ENCODE peak calls at places on chromosomes 16 and 17, in ten cellular contexts. Z, X, K, M, I, G, H, W, B and F are unnamed samples.
A peak's percentile ranks its signal among the peaks of the same experiment; 100 is the strongest.

GRCh38 chr16:51180719-51181494 is 29.8 kb upstream of the SALL1 start:
- DNase-seq in Z (no peak), X (no peak), K (no peak), M (no peak), I (no peak), G (no peak), H (no peak), W (no peak), B (no peak), F (no peak)

GRCh38 chr16:74984194-74984669 is 691 bp downstream of the WDR59 start:
- DNase-seq in Z (no peak), X (no peak), K (no peak), M (peak; percentile 16), I (no peak), G (no peak), H (no peak), W (no peak), B (no peak), F (no peak)

GRCh38 chr16:82439678-82440293 is 187.0 kb upstream of the CDH13 start:
- DNase-seq in Z (no peak), X (no peak), K (no peak), M (no peak), I (no peak), G (no peak), H (peak; percentile 72), W (peak; percentile 54), B (no peak), F (no peak)

GRCh38 chr17:58606934-58607333 is 84.9 kb downstream of the TEX14 start:
- DNase-seq in Z (no peak), X (no peak), K (no peak), M (no peak), I (no peak), G (no peak), H (no peak), W (no peak), B (no peak), F (no peak)

GRCh38 chr17:321386-321941 is 31.1 kb downstream of the RPH3AL start:
- DNase-seq in Z (no peak), X (no peak), K (no peak), M (no peak), I (no peak), G (no peak), H (no peak), W (no peak), B (no peak), F (no peak)

GRCh38 chr17:72176516-72176851 is 55.7 kb downstream of the SOX9 start:
- DNase-seq in Z (no peak), X (no peak), K (no peak), M (no peak), I (no peak), G (no peak), H (no peak), W (no peak), B (no peak), F (no peak)

GRCh38 chr16:75567911-75568310 is 1.7 kb downstream of the GABARAPL2 start:
- DNase-seq in Z (no peak), X (no peak), K (no peak), M (no peak), I (no peak), G (no peak), H (no peak), W (no peak), B (no peak), F (no peak)

GRCh38 chr16:22375117-22375962 is 921 bp upstream of the CDR2 start:
- DNase-seq in Z (no peak), X (no peak), K (no peak), M (no peak), I (no peak), G (no peak), H (peak; percentile 41), W (peak; percentile 32), B (no peak), F (no peak)

DNA sequence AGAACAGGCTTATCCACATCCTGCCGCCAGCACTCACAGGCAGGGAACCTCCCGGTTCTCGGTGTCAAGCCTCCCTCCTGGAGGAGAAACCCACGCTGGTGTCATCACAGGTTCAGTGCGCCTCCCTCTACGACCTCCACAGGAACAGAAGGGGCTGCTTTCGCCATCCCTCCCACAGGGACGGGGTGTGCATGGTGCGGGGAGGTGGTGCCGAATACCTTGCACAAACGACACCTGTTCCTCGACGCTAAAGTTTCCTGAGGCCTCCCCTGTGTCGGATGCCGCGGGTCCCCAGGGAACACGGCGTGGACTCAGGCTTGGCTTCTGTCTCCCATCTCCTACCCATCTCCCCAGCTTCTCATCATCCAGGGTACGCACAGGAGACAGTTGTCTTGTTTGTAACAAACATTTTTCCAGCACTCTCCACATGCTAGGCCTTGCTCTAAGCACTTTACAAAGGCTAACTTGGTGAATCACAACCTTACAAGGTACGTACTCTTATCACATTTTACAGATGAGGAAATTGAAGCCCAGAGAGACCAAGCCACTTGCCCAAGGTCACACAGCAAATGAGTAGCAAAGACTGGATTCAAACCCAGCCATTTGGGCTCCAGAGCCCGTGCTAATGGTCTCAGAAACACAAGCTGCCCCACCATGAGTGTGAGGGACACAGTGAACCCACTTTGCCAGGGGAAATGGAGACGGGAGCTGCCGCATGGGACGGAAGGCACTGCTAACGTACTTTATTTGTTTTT is 271.6 kb downstream of the C16orf95 start:
- DNase-seq in Z (no peak), X (no peak), K (no peak), M (no peak), I (no peak), G (no peak), H (no peak), W (no peak), B (no peak), F (no peak)
- H3K27me3 ChIP-seq in Z (no peaks in the 10 kb centered on the region), X (peaks cover 4% of the 10 kb centered on the region), K (peaks cover 17% of the 10 kb centered on the region), M (no peaks in the 10 kb centered on the region), I (no peaks in the 10 kb centered on the region), G (no peaks in the 10 kb centered on the region), H (no peaks in the 10 kb centered on the region), W (no peaks in the 10 kb centered on the region), B (peaks cover 17% of the 10 kb centered on the region), F (no peaks in the 10 kb centered on the region)

GRCh38 chr16:78693496-78693895 is 594.0 kb downstream of the WWOX start:
- DNase-seq in Z (no peak), X (no peak), K (no peak), M (no peak), I (no peak), G (no peak), H (no peak), W (no peak), B (no peak), F (no peak)
- H3K27me3 ChIP-seq in Z (no peaks in the 10 kb centered on the region), X (no peaks in the 10 kb centered on the region), K (no peaks in the 10 kb centered on the region), M (no peaks in the 10 kb centered on the region), I (no peaks in the 10 kb centered on the region), G (no peaks in the 10 kb centered on the region), H (no peaks in the 10 kb centered on the region), W (no peaks in the 10 kb centered on the region), B (no peaks in the 10 kb centered on the region), F (no peaks in the 10 kb centered on the region)

DNA sequence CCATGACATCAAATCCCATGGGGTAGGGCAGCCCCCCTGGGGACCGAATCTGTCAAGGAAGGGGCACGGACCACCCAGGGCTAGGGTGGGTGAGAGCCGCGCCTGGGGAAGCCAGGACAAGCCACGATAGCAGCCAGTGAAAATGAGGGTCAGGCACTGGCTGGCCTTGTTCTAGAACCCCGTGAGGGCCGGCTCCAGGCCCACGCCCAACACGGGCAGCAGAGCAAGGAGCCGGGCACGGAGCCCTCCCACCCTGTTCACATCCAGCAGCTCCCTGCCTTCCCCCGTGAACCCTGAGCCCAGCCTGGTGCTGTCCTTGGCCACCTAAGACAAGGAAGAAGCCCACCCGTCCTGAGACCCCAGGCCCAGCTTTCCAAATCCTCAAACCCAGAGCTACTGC is 256.7 kb downstream of the PARN start:
- DNase-seq in Z (no peak), X (no peak), K (no peak), M (no peak), I (no peak), G (no peak), H (no peak), W (no peak), B (no peak), F (no peak)
- H3K27me3 ChIP-seq in Z (no peaks in the 10 kb centered on the region), X (no peaks in the 10 kb centered on the region), K (no peaks in the 10 kb centered on the region), M (no peaks in the 10 kb centered on the region), I (no peaks in the 10 kb centered on the region), G (no peaks in the 10 kb centered on the region), H (no peaks in the 10 kb centered on the region), W (no peaks in the 10 kb centered on the region), B (no peaks in the 10 kb centered on the region), F (no peaks in the 10 kb centered on the region)

GRCh38 chr17:45380046-45380765 is 52.5 kb downstream of the ARHGAP27 start:
- DNase-seq in Z (no peak), X (no peak), K (no peak), M (no peak), I (no peak), G (no peak), H (no peak), W (no peak), B (no peak), F (no peak)

GRCh38 chr17:45376171-45376564 is 56.5 kb downstream of the ARHGAP27 start:
- DNase-seq in Z (no peak), X (no peak), K (no peak), M (no peak), I (no peak), G (no peak), H (peak; percentile 43), W (peak; percentile 62), B (no peak), F (no peak)

GRCh38 chr17:45374501-45374900 is 57.7 kb upstream of the MAP3K14 start:
- DNase-seq in Z (no peak), X (no peak), K (no peak), M (no peak), I (no peak), G (no peak), H (no peak), W (no peak), B (no peak), F (no peak)

GRCh38 chr17:45377401-45377800 is 55.3 kb downstream of the ARHGAP27 start:
- DNase-seq in Z (no peak), X (no peak), K (no peak), M (no peak), I (no peak), G (no peak), H (no peak), W (no peak), B (no peak), F (no peak)

DNA sequence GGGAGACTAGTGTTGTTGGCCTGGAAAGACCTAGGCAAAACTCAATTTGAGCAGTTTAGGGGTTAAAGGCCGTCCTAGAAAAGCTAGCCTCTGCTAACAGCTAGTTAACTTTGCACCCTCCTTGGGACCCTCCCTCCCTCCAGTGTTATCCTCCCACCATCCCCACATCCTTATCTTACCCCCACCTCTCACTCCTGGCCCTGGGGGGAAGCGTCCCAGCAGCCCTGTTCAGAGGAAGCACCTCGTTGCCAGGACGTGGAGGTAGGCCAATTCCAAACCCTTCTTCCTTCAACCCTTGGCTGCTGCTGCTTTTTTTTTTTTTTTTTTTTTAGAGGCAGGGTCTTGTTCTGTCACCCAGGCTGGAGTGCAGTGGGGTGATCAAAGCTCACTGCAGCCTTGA is 56.1 kb downstream of the ARHGAP27 start:
- DNase-seq in Z (no peak), X (no peak), K (no peak), M (no peak), I (no peak), G (no peak), H (no peak), W (no peak), B (no peak), F (no peak)
- H3K27me3 ChIP-seq in Z (no peaks in the 10 kb centered on the region), X (no peaks in the 10 kb centered on the region), K (no peaks in the 10 kb centered on the region), M (no peaks in the 10 kb centered on the region), I (no peaks in the 10 kb centered on the region), G (no peaks in the 10 kb centered on the region), H (no peaks in the 10 kb centered on the region), W (no peaks in the 10 kb centered on the region), B (no peaks in the 10 kb centered on the region), F (no peaks in the 10 kb centered on the region)